ENCODE peak calls at places on chromosomes 6 and 20, in ten cellular contexts. F is ovary, E is tibial artery, Y is suprapubic skin, V is thoracic aorta, I is progenitor cell of endocrine pancreas, K is mucosa of descending colon, U is left lung, D is psoas muscle, B is Calu3. O is an unnamed sample.

GRCh38 chr20:9660236-9660868 is 146.0 kb downstream of the LAMP5 start:
- DNase-seq in F (no peak), E (no peak), Y (no peak), V (no peak), I (peak; percentile 36), K (no peak), U (no peak), D (no peak), B (peak; percentile 18), O (peak; percentile 23)

GRCh38 chr6:16109659-16110300 is 19.1 kb upstream of the MYLIP start:
- DNase-seq in F (no peak), E (no peak), Y (no peak), V (no peak), I (no peak), K (no peak), U (no peak), D (no peak), B (no peak), O (peak; percentile 65)

GRCh38 chr20:35329435-35330139 is 37.4 kb upstream of the FAM83C start:
- DNase-seq in F (no peak), E (no peak), Y (no peak), V (no peak), I (no peak), K (peak; percentile 70), U (no peak), D (peak; percentile 42), B (peak; percentile 84), O (no peak)

GRCh38 chr6:152050451-152051195 is 243.1 kb downstream of the ESR1 start:
- DNase-seq in F (no peak), E (no peak), Y (no peak), V (no peak), I (no peak), K (no peak), U (no peak), D (no peak), B (no peak), O (no peak)

GRCh38 chr6:134551245-134551960 is 233.5 kb upstream of the SGK1 start:
- DNase-seq in F (no peak), E (no peak), Y (no peak), V (no peak), I (no peak), K (no peak), U (no peak), D (no peak), B (no peak), O (no peak)

GRCh38 chr20:32006053-32006452 is 4.2 kb upstream of the CCM2L start:
- DNase-seq in F (no peak), E (no peak), Y (no peak), V (no peak), I (no peak), K (no peak), U (no peak), D (no peak), B (no peak), O (no peak)

GRCh38 chr20:6663104-6663503 is 104.4 kb upstream of the BMP2 start:
- DNase-seq in F (no peak), E (no peak), Y (no peak), V (no peak), I (no peak), K (no peak), U (no peak), D (no peak), B (no peak), O (no peak)

GRCh38 chr6:149856256-149856994 is 7.7 kb downstream of the LRP11 start:
- DNase-seq in F (no peak), E (no peak), Y (no peak), V (no peak), I (no peak), K (no peak), U (no peak), D (no peak), B (no peak), O (no peak)

GRCh38 chr6:41153992-41154625 is at the start of gene TREML1:
- DNase-seq in F (no peak), E (no peak), Y (no peak), V (no peak), I (no peak), K (no peak), U (no peak), D (no peak), B (no peak), O (no peak)

GRCh38 chr6:101042966-101043365 is 161.8 kb upstream of the ASCC3 start:
- DNase-seq in F (no peak), E (no peak), Y (no peak), V (no peak), I (no peak), K (no peak), U (no peak), D (no peak), B (no peak), O (no peak)

GRCh38 chr6:144150673-144151009 is 324 bp downstream of the STX11 start:
- DNase-seq in F (peak; percentile 19), E (no peak), Y (no peak), V (no peak), I (peak; percentile 22), K (peak; percentile 44), U (no peak), D (peak; percentile 25), B (peak; percentile 10), O (peak; percentile 33)

GRCh38 chr6:101543796-101544195 is 150.3 kb downstream of the GRIK2 start:
- DNase-seq in F (no peak), E (no peak), Y (no peak), V (no peak), I (no peak), K (no peak), U (no peak), D (no peak), B (no peak), O (no peak)

GRCh38 chr6:17905611-17906592 is 81.5 kb downstream of the KIF13A start:
- DNase-seq in F (no peak), E (no peak), Y (no peak), V (no peak), I (no peak), K (no peak), U (no peak), D (no peak), B (no peak), O (no peak)

GRCh38 chr6:154249499-154250298 is 106.9 kb downstream of the IPCEF1 start:
- DNase-seq in F (no peak), E (no peak), Y (no peak), V (no peak), I (no peak), K (no peak), U (no peak), D (no peak), B (no peak), O (no peak)

GRCh38 chr6:33296797-33297405 is 1.8 kb downstream of the RGL2 start:
- DNase-seq in F (peak; percentile 33), E (no peak), Y (no peak), V (no peak), I (no peak), K (peak; percentile 41), U (no peak), D (no peak), B (no peak), O (no peak)

GRCh38 chr6:33299237-33299944 is 649 bp upstream of the RGL2 start:
- DNase-seq in F (peak; percentile 91), E (peak; percentile 96), Y (peak; percentile 96), V (peak; percentile 72), I (peak; percentile 76), K (peak; percentile 95), U (peak; percentile 95), D (peak; percentile 93), B (peak; percentile 97), O (peak; percentile 93)

GRCh38 chr6:33297406-33297955 is 1.3 kb downstream of the RGL2 start:
- DNase-seq in F (peak; percentile 50), E (peak; percentile 76), Y (no peak), V (no peak), I (no peak), K (peak; percentile 78), U (peak; percentile 86), D (peak; percentile 42), B (peak; percentile 93), O (peak; percentile 37)

GRCh38 chr6:33298773-33299236 is at the start of gene RGL2:
- DNase-seq in F (peak; percentile 87), E (peak; percentile 95), Y (peak; percentile 94), V (peak; percentile 55), I (no peak), K (peak; percentile 87), U (peak; percentile 97), D (peak; percentile 88), B (peak; percentile 79), O (peak; percentile 77)

DNA sequence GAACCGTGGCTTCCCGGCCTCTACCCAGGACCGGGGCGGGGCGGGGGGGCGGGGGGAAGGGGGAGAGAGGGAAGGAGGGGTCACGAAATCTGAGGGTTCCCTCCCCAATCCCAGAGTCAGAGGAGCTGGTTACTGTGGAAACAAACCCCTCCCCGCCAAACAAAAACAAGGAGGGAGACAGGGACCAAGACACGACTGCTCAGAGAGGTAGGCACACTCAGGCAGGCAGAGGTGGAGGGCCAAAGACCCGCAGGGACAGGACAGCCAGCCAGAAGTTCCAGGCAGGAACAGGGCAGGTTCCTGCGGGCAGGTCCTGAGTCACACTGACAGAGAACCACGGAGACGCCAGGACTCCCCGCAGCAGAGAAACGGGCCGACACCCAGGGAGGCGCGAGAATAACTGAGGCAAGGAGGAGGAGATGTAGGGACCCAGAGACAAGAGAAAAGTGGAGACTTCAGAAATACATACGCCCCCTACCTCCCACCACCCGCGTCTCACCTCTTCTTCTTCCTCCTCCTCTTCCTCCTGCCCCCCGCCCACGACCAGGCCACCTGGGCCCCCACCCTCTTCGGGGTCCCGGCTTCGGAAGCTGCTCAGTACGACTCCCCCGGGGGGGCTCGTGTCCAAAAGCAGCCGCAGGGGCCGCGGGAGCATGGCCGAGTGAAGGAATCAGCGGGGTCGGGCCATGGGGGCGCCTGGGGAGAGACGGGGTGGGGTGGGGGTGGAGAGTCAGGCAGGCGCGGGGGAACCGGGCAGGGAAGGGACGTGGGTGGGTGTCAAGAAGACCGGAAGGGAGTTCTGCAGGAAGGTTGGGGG is 578 bp downstream of the RGL2 start:
- DNase-seq in F (peak; percentile 67), E (peak; percentile 88), Y (peak; percentile 89), V (no peak), I (no peak), K (peak; percentile 70), U (peak; percentile 84), D (peak; percentile 66), B (peak; percentile 87), O (peak; percentile 86)
- TF ChIP-seq CTCF in F (no peak), E (no peak), Y (no peak), V (no peak), I (peak; percentile 26), K (no peak), U (no peak), D (no peak), B (no peak), O (no peak)

GRCh38 chr6:129195666-129196065 is 312.7 kb downstream of the LAMA2 start:
- DNase-seq in F (no peak), E (no peak), Y (no peak), V (no peak), I (no peak), K (no peak), U (no peak), D (no peak), B (no peak), O (no peak)
- TF ChIP-seq CTCF in F (no peak), E (no peak), Y (no peak), V (no peak), I (no peak), K (no peak), U (no peak), D (no peak), B (no peak), O (no peak)

GRCh38 chr6:20024979-20025378 is 187.3 kb downstream of the MBOAT1 start:
- DNase-seq in F (no peak), E (no peak), Y (no peak), V (no peak), I (no peak), K (no peak), U (no peak), D (no peak), B (no peak), O (no peak)
- TF ChIP-seq CTCF in F (no peak), E (no peak), Y (no peak), V (no peak), I (peak; percentile 8), K (no peak), U (no peak), D (no peak), B (no peak), O (no peak)

GRCh38 chr6:1856381-1856780 is 246.7 kb downstream of the FOXC1 start:
- DNase-seq in F (peak; percentile 56), E (no peak), Y (no peak), V (no peak), I (no peak), K (peak; percentile 46), U (no peak), D (no peak), B (no peak), O (peak; percentile 49)
- TF ChIP-seq CTCF in F (no peak), E (no peak), Y (no peak), V (no peak), I (no peak), K (no peak), U (no peak), D (no peak), B (no peak), O (no peak)